ENCODE peak calls at places on chromosomes 6 and 20, in six cellular contexts. T, S, Z, J, I and U are unnamed samples.

GRCh38 chr6:31065556-31065955 is 46.8 kb downstream of the C6orf15 start:
- DNase-seq in T (no peak), S (no peak), Z (no peak), J (no peak), I (no peak), U (no peak)

GRCh38 chr6:46964716-46965519 is 43.2 kb upstream of the ADGRF5 start:
- DNase-seq in T (no peak), S (no peak), Z (no peak), J (no peak), I (no peak), U (no peak)

GRCh38 chr6:25186919-25187318 is 92.3 kb upstream of the CARMIL1 start:
- DNase-seq in T (no peak), S (no peak), Z (no peak), J (no peak), I (no peak), U (no peak)

GRCh38 chr20:35648836-35649235 is 15.9 kb downstream of the CPNE1 start:
- DNase-seq in T (no peak), S (no peak), Z (no peak), J (no peak), I (no peak), U (no peak)

GRCh38 chr6:42963855-42964605 is 3.5 kb downstream of the GNMT start:
- DNase-seq in T (no peak), S (peak), Z (peak), J (no peak), I (no peak), U (peak)

GRCh38 chr6:6659600-6660327 is 71.2 kb downstream of the LY86 start:
- DNase-seq in T (no peak), S (no peak), Z (no peak), J (peak), I (no peak), U (no peak)

GRCh38 chr6:135180458-135181332 is at the start of gene MYB:
- DNase-seq in T (peak), S (peak), Z (peak), J (no peak), I (peak), U (peak)

GRCh38 chr6:6771964-6772363 is 183.4 kb downstream of the LY86 start:
- DNase-seq in T (no peak), S (no peak), Z (no peak), J (no peak), I (no peak), U (peak)

GRCh38 chr6:62367601-62368000 is 81.6 kb upstream of the KHDRBS2 start:
- DNase-seq in T (no peak), S (no peak), Z (no peak), J (no peak), I (no peak), U (no peak)

GRCh38 chr6:75101896-75102680 is 103.8 kb downstream of the COL12A1 start:
- DNase-seq in T (no peak), S (no peak), Z (no peak), J (no peak), I (no peak), U (no peak)

GRCh38 chr20:38844963-38845362 is 39.5 kb downstream of the PPP1R16B start:
- DNase-seq in T (no peak), S (no peak), Z (no peak), J (no peak), I (no peak), U (no peak)

GRCh38 chr20:50804453-50805348 is 9.8 kb downstream of the BCAS4 start:
- DNase-seq in T (peak), S (no peak), Z (no peak), J (no peak), I (no peak), U (no peak)

GRCh38 chr6:144417686-144418085 is 132.6 kb downstream of the UTRN start:
- DNase-seq in T (no peak), S (no peak), Z (no peak), J (no peak), I (no peak), U (no peak)

GRCh38 chr6:163635731-163636344 is 221.3 kb downstream of the QKI start:
- DNase-seq in T (no peak), S (no peak), Z (no peak), J (no peak), I (no peak), U (no peak)

GRCh38 chr6:45724511-45724910 is 291.1 kb downstream of the CLIC5 start:
- DNase-seq in T (no peak), S (no peak), Z (no peak), J (no peak), I (no peak), U (no peak)

GRCh38 chr20:61937963-61938838 is 127.5 kb downstream of the TAF4 start:
- DNase-seq in T (no peak), S (no peak), Z (no peak), J (no peak), I (no peak), U (no peak)

GRCh38 chr20:63701329-63702035 is 5.0 kb downstream of the TNFRSF6B start:
- DNase-seq in T (peak), S (no peak), Z (peak), J (no peak), I (no peak), U (peak)

GRCh38 chr6:23413327-23414203 is 712.5 kb upstream of the NRSN1 start:
- DNase-seq in T (no peak), S (no peak), Z (no peak), J (no peak), I (no peak), U (no peak)

GRCh38 chr6:13877116-13877515 is 47.6 kb upstream of the RNF182 start:
- DNase-seq in T (no peak), S (no peak), Z (no peak), J (no peak), I (no peak), U (no peak)

GRCh38 chr20:19947611-19948264 is 69.4 kb upstream of the NAA20 start:
- DNase-seq in T (no peak), S (peak), Z (peak), J (no peak), I (no peak), U (no peak)

GRCh38 chr20:62265365-62265764 is 27.0 kb downstream of the OSBPL2 start:
- DNase-seq in T (no peak), S (no peak), Z (no peak), J (no peak), I (no peak), U (no peak)